ENCODE peak calls at places on chromosomes 7 and 10, in five cellular contexts. L is AG09309, R is endothelial cell of umbilical vein, V is fibroblast of the aortic adventitia, K is NCI-H460. Q is an unnamed sample.
A peak's percentile ranks its signal among the peaks of the same experiment; 100 is the strongest.

GRCh38 chr7:101432316-101432715 is 69.6 kb downstream of the COL26A1 start:
- DNase-seq in L (no peak), R (no peak), V (no peak), K (no peak), Q (no peak)

GRCh38 chr7:15476101-15476918 is 85.5 kb downstream of the AGMO start:
- DNase-seq in L (no peak), R (no peak), V (peak; percentile 39), K (no peak), Q (no peak)

GRCh38 chr7:81075150-81075549 is 156.3 kb upstream of the SEMA3C start:
- DNase-seq in L (no peak), R (no peak), V (no peak), K (no peak), Q (no peak)

GRCh38 chr10:46317889-46318288 is 31.1 kb downstream of the ANTXRL start:
- DNase-seq in L (no peak), R (no peak), V (no peak), K (no peak), Q (no peak)

GRCh38 chr10:133098426-133099124 is 10.9 kb downstream of the ADGRA1 start:
- DNase-seq in L (no peak), R (no peak), V (no peak), K (no peak), Q (no peak)

GRCh38 chr10:48764486-48764885 is 79.8 kb downstream of the WDFY4 start:
- DNase-seq in L (no peak), R (no peak), V (no peak), K (no peak), Q (no peak)

GRCh38 chr10:77967611-77968022 is 41.1 kb upstream of the DLG5 start:
- DNase-seq in L (no peak), R (no peak), V (no peak), K (no peak), Q (no peak)

GRCh38 chr7:155744931-155745683 is 67.2 kb downstream of the SHH start:
- DNase-seq in L (no peak), R (no peak), V (no peak), K (no peak), Q (no peak)

GRCh38 chr7:42478717-42479116 is 241.7 kb upstream of the GLI3 start:
- DNase-seq in L (no peak), R (no peak), V (no peak), K (no peak), Q (no peak)

GRCh38 chr7:149753370-149754233 is 19.8 kb downstream of the ZNF467 start:
- DNase-seq in L (no peak), R (peak; percentile 55), V (peak; percentile 31), K (peak; percentile 54), Q (no peak)

GRCh38 chr7:6446977-6447588 is 671 bp downstream of the DAGLB start:
- DNase-seq in L (peak; percentile 64), R (peak; percentile 90), V (peak; percentile 95), K (peak; percentile 84), Q (no peak)

GRCh38 chr7:66162622-66163021 is 42.5 kb upstream of the TPST1 start:
- DNase-seq in L (no peak), R (no peak), V (no peak), K (no peak), Q (no peak)

GRCh38 chr7:21945374-21946227 is at the start of gene CDCA7L:
- DNase-seq in L (no peak), R (peak; percentile 82), V (peak; percentile 58), K (peak; percentile 66), Q (peak; percentile 83)